ENCODE peak calls at places on chromosomes 12 and 14, in five cellular contexts. H is GM12878, Q is sigmoid colon, I is lower leg skin, E is body of pancreas. S is an unnamed sample.

GRCh38 chr14:34013714-34014055 is 62.8 kb upstream of the EGLN3 start:
- DNase-seq in E (no peak), I (no peak), H (no peak), Q (no peak), S (no peak)

GRCh38 chr14:58787601-58788000 is 149.8 kb downstream of the DACT1 start:
- DNase-seq in E (no peak), Q (no peak), I (no peak), H (no peak), S (no peak)

GRCh38 chr12:5565933-5566632 is 134.2 kb downstream of the NTF3 start:
- DNase-seq in I (no peak), E (no peak), Q (no peak), H (no peak), S (no peak)

GRCh38 chr12:113794774-113795173 is 171.4 kb downstream of the RBM19 start:
- DNase-seq in H (no peak), Q (no peak), I (no peak), E (no peak), S (no peak)

GRCh38 chr12:132356686-132357622 is 27.6 kb upstream of the GALNT9 start:
- DNase-seq in H (no peak), I (peak), Q (peak), E (no peak), S (no peak)

GRCh38 chr12:88393017-88393767 is 187.1 kb downstream of the KITLG start:
- DNase-seq in Q (no peak), H (no peak), E (no peak), I (no peak), S (no peak)

GRCh38 chr14:93736378-93737014 is 51.8 kb downstream of the PRIMA1 start:
- DNase-seq in E (no peak), I (no peak), Q (no peak), H (no peak), S (no peak)

GRCh38 chr14:49420201-49420600 is 166.0 kb downstream of the RPS29 start:
- DNase-seq in E (no peak), Q (no peak), H (no peak), I (no peak), S (no peak)

GRCh38 chr14:20469890-20470858 is 968 bp downstream of the PNP start:
- DNase-seq in I (peak), H (no peak), Q (peak), E (peak), S (peak)

GRCh38 chr14:34035177-34035933 is 84.5 kb upstream of the EGLN3 start:
- DNase-seq in I (no peak), Q (no peak), H (no peak), E (no peak), S (peak)

GRCh38 chr14:24298892-24299254 is 707 bp downstream of the DHRS1 start:
- DNase-seq in H (no peak), E (peak), Q (no peak), I (no peak), S (no peak)

GRCh38 chr14:69695664-69696527 is 71.0 kb upstream of the SRSF5 start:
- DNase-seq in E (peak), Q (no peak), I (no peak), H (no peak), S (peak)

GRCh38 chr12:43836455-43836989 is 641 bp downstream of the TMEM117 start:
- DNase-seq in E (peak), Q (no peak), I (no peak), H (no peak), S (no peak)

GRCh38 chr12:121128908-121129704 is 3.6 kb upstream of the P2RX7 start:
- DNase-seq in I (peak), H (peak), Q (peak), E (peak), S (peak)

GRCh38 chr12:53251477-53252348 is 16.4 kb upstream of the ESPL1 start:
- DNase-seq in H (peak), Q (peak), I (peak), E (peak), S (peak)
- TF ChIP-seq POLR2A in H (peak), Q (peak), I (no peak), E (peak), S (peak)

GRCh38 chr12:51522696-51523095 is 68.3 kb upstream of the SCN8A start:
- DNase-seq in I (no peak), H (no peak), Q (no peak), E (no peak), S (no peak)

GRCh38 chr12:51520576-51521325 is 70.3 kb upstream of the SCN8A start:
- DNase-seq in I (no peak), E (no peak), Q (no peak), H (no peak), S (no peak)

GRCh38 chr12:51524386-51524901 is 66.6 kb upstream of the SCN8A start:
- DNase-seq in I (no peak), H (no peak), E (no peak), Q (no peak), S (no peak)

GRCh38 chr12:51519755-51520154 is 71.3 kb upstream of the SCN8A start:
- DNase-seq in H (no peak), Q (no peak), E (no peak), I (no peak), S (no peak)

DNA sequence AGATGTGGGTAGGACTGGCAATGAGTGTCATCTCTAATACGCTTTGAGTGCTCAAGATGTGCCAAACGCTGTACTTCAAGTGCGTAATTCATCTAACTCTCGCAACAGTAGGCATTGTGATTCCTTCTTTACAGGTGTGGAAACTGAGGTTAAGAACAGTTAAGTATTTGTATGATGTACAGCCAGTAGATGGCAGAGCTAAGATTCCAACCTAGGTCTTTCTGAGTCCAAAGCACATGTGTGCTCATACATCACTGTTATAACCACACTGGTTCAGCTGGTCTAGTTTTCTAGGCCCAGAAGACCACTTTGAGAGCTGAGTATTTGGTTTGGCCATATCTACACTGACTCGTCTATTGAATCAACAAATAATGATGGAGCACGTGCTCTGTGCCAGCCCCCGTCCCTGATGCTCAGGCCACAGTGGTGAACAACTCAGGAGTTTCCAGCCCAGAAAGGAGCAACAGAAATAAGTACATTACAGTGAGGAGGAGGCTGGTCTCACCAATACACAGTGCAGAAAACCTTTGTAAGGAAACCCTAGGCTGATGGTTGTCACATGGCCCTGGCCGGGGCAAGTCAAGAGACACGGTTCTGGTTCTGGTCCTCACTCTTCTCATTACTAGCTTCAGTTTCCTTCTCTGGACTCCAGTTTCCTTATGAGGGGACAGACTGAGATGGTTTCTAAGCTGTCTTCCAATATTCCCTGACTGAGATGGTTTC is 69.3 kb upstream of the SCN8A start:
- DNase-seq in Q (no peak), H (no peak), E (no peak), I (no peak), S (no peak)
- TF ChIP-seq CTCF in Q (no peak), H (no peak), E (no peak), I (no peak), S (peak)

GRCh38 chr12:69026341-69026740 is 93.4 kb upstream of the CPM start:
- DNase-seq in E (no peak), H (no peak), Q (no peak), I (no peak), S (no peak)

GRCh38 chr12:69023840-69024239 is 90.9 kb upstream of the CPM start:
- DNase-seq in H (no peak), E (no peak), Q (no peak), I (no peak), S (no peak)

GRCh38 chr12:69024907-69025306 is 91.9 kb upstream of the CPM start:
- DNase-seq in H (no peak), I (no peak), Q (no peak), E (no peak), S (no peak)

GRCh38 chr12:69022674-69023073 is 89.7 kb upstream of the CPM start:
- DNase-seq in Q (no peak), H (no peak), E (no peak), I (no peak), S (no peak)

GRCh38 chr12:69024413-69024812 is 91.4 kb upstream of the CPM start:
- DNase-seq in H (no peak), I (peak), E (peak), Q (no peak), S (peak)
- TF ChIP-seq POLR2A in H (no peak), I (no peak), E (peak), Q (no peak), S (peak)

DNA sequence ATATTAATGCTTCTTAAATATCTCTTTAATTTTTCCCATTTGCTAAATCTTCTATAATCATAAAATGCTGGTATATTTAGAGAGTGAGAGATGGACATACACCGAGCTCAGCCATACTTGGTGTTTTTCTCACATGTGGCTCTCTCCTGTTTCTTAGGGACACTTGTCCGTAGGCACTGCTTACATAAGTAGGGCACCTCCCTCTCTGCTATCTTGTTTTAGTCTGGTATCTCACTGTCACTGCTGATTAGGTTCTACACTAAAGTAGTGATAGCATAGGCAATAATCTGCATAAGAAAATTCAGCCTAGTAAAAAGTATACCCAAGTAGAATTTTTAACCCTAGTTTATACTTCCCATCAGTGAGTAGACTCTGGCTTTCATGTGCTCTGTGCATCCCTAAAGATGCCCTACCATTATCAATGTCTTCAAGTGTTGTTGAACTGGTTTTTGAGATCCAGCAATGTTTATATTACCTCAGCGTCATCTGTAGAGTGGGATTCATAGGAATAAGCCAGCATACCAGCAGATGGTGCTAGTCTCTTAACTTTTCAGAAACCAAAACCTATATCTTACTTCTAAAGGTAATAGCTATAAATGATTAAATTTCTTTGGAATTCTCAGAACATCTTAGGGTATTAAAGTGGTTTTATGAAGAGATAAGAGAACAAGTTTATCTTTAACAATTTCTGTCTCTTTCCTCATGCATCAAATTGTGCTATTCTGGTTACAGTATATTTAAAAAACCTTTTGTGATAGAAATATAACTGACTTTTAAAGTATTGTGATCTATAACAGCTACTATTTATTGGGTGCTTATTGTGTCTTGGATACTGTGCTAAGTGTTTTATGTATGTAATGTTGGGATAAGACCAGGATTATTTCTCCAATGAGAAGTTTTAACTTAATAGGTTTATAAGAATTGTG is 32.9 kb downstream of the ARID2 start:
- DNase-seq in H (no peak), Q (no peak), E (no peak), I (no peak), S (no peak)
- TF ChIP-seq CTCF in H (peak), Q (no peak), E (peak), I (no peak), S (peak)

GRCh38 chr14:74940956-74941565 is 14.3 kb downstream of the PGF start:
- DNase-seq in H (no peak), E (no peak), Q (no peak), I (no peak), S (no peak)

GRCh38 chr14:74942164-74942563 is 13.2 kb downstream of the PGF start:
- DNase-seq in E (no peak), Q (no peak), H (no peak), I (no peak), S (no peak)

GRCh38 chr14:74945261-74945851 is 10.0 kb downstream of the PGF start:
- DNase-seq in Q (peak), I (no peak), H (no peak), E (peak), S (no peak)

GRCh38 chr14:74941676-74942097 is 13.7 kb downstream of the PGF start:
- DNase-seq in I (peak), H (no peak), E (no peak), Q (peak), S (peak)

GRCh38 chr14:74942608-74943007 is 12.8 kb downstream of the PGF start:
- DNase-seq in Q (no peak), I (no peak), H (no peak), E (no peak), S (no peak)
- TF ChIP-seq POLR2A in Q (no peak), I (no peak), H (peak), E (no peak), S (no peak)

GRCh38 chr12:65943388-65944137 is 119.3 kb downstream of the HMGA2 start:
- DNase-seq in Q (no peak), H (no peak), I (no peak), E (no peak), S (no peak)
- TF ChIP-seq CTCF in Q (no peak), H (no peak), I (no peak), E (no peak), S (no peak)

DNA sequence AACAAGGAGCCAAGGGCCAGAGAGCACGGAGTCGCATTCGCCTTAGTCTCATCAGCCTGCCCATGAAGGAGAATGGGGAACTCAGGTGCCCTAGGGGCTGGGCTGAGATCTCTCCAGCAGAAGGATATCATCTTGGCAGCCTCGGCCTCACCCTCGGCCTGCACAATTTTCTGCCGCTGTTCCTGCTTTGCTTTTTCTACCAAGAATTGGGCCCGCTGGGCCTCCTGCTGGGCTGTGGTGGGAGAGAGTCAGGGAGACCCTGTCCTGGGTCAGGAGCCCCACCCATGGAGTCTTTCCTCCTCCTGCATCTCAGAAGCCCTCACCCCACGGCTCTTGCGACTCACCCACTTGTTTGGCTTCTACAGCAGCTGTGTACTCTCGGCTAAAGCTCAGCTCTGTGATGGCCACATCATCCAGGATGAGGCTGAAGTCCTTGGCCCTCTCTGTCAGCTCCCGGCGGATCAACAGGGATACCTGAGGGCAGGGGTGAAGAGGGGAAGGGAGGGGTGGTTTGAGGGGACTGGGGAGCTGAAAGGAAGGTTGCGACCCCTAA is 2.8 kb downstream of the PHB2 start:
- DNase-seq in Q (no peak), E (no peak), I (no peak), H (no peak), S (no peak)
- TF ChIP-seq POLR2A in Q (no peak), E (no peak), I (no peak), H (no peak), S (no peak)

GRCh38 chr12:101780599-101780998 is 41.3 kb upstream of the SYCP3 start:
- DNase-seq in I (no peak), Q (no peak), H (no peak), E (no peak), S (no peak)
- TF ChIP-seq CTCF in I (no peak), Q (no peak), H (no peak), E (no peak), S (no peak)